ENCODE peak calls at places on chromosomes 16 and 17, in ten cellular contexts. B is amygdala; F is midbrain; Z is M059J; V is transverse colon; S is GM10248; G is GM23248; L is HTR-8/SVneo; N is AG08396; U is CD8-positive, alpha-beta T cell. H is an unnamed sample.
A peak's percentile ranks its signal among the peaks of the same experiment; 100 is the strongest.

GRCh38 chr16:28292731-28293588 is 635 bp downstream of the SBK1 start:
- DNase-seq in B (no peak), F (no peak), Z (no peak), V (peak; percentile 11), S (no peak), G (no peak), L (no peak), N (no peak), U (no peak), H (no peak)

GRCh38 chr16:57497121-57497520 is 10.8 kb upstream of the DOK4 start:
- DNase-seq in B (no peak), F (no peak), Z (no peak), V (no peak), S (no peak), G (no peak), L (no peak), N (no peak), U (no peak), H (no peak)

GRCh38 chr16:85168732-85169256 is 56.5 kb upstream of the CIBAR2 start:
- DNase-seq in B (no peak), F (peak; percentile 31), Z (peak; percentile 38), V (peak; percentile 47), S (peak; percentile 74), G (peak; percentile 83), L (no peak), N (peak; percentile 93), U (no peak), H (peak; percentile 57)

GRCh38 chr16:86566601-86566965 is at the start of gene FOXC2:
- DNase-seq in B (no peak), F (no peak), Z (peak; percentile 93), V (peak; percentile 54), S (no peak), G (peak; percentile 98), L (peak; percentile 88), N (peak; percentile 95), U (no peak), H (peak; percentile 96)

GRCh38 chr17:30956764-30957374 is 14.0 kb upstream of the RNF135 start:
- DNase-seq in B (no peak), F (no peak), Z (no peak), V (no peak), S (no peak), G (peak; percentile 13), L (no peak), N (peak; percentile 21), U (no peak), H (peak; percentile 26)

GRCh38 chr17:1462164-1463112 is 6.4 kb upstream of the CRK start:
- DNase-seq in B (no peak), F (no peak), Z (no peak), V (no peak), S (no peak), G (no peak), L (no peak), N (no peak), U (no peak), H (peak; percentile 20)

GRCh38 chr17:31508310-31509094 is 117.0 kb downstream of the RAB11FIP4 start:
- DNase-seq in B (no peak), F (no peak), Z (no peak), V (no peak), S (peak; percentile 73), G (peak; percentile 29), L (no peak), N (no peak), U (peak; percentile 82), H (no peak)

GRCh38 chr17:78448356-78448993 is 70.0 kb downstream of the PGS1 start:
- DNase-seq in B (no peak), F (no peak), Z (no peak), V (no peak), S (no peak), G (no peak), L (no peak), N (no peak), U (no peak), H (no peak)

GRCh38 chr17:66549312-66549705 is 246.9 kb downstream of the PRKCA start:
- DNase-seq in B (no peak), F (no peak), Z (peak; percentile 70), V (no peak), S (no peak), G (peak; percentile 68), L (no peak), N (peak; percentile 32), U (no peak), H (peak; percentile 56)

GRCh38 chr16:70737377-70738082 is 51.7 kb upstream of the MTSS2 start:
- DNase-seq in B (no peak), F (no peak), Z (peak; percentile 87), V (peak; percentile 77), S (peak; percentile 87), G (peak; percentile 97), L (no peak), N (peak; percentile 90), U (peak; percentile 88), H (peak; percentile 59)

GRCh38 chr16:50627419-50627818 is 53.7 kb downstream of the SNX20 start:
- DNase-seq in B (no peak), F (no peak), Z (peak; percentile 42), V (peak; percentile 48), S (peak; percentile 59), G (peak; percentile 18), L (no peak), N (no peak), U (peak; percentile 71), H (peak; percentile 55)

GRCh38 chr16:20136446-20136968 is 62.8 kb upstream of the GPR139 start:
- DNase-seq in B (no peak), F (no peak), Z (no peak), V (no peak), S (no peak), G (no peak), L (no peak), N (no peak), U (no peak), H (no peak)

GRCh38 chr16:4194661-4195060 is 47.2 kb downstream of the SRL start:
- DNase-seq in B (no peak), F (no peak), Z (no peak), V (no peak), S (no peak), G (no peak), L (no peak), N (no peak), U (no peak), H (no peak)

GRCh38 chr17:50093807-50094206 is 1.3 kb upstream of the PDK2 start:
- DNase-seq in B (no peak), F (no peak), Z (no peak), V (no peak), S (no peak), G (no peak), L (no peak), N (no peak), U (no peak), H (no peak)

GRCh38 chr16:68902376-68903345 is 59.3 kb downstream of the TANGO6 start:
- DNase-seq in B (no peak), F (peak; percentile 67), Z (peak; percentile 71), V (peak; percentile 50), S (peak; percentile 29), G (peak; percentile 72), L (peak; percentile 57), N (peak; percentile 39), U (no peak), H (peak; percentile 68)

GRCh38 chr16:19898924-19899604 is 14.4 kb upstream of the GPRC5B start:
- DNase-seq in B (no peak), F (peak; percentile 20), Z (peak; percentile 53), V (peak; percentile 39), S (peak; percentile 67), G (peak; percentile 64), L (peak; percentile 57), N (peak; percentile 57), U (no peak), H (peak; percentile 65)

GRCh38 chr16:74570412-74571301 is 36.3 kb downstream of the GLG1 start:
- DNase-seq in B (no peak), F (no peak), Z (no peak), V (no peak), S (no peak), G (no peak), L (no peak), N (no peak), U (no peak), H (no peak)

GRCh38 chr16:24491721-24492120 is 47.6 kb upstream of the RBBP6 start:
- DNase-seq in B (no peak), F (no peak), Z (peak; percentile 87), V (no peak), S (no peak), G (peak; percentile 56), L (peak; percentile 21), N (no peak), U (no peak), H (no peak)

H was measured in cardiac fibroblast.